ENCODE peak calls at places on chromosomes 12 and 14, in eight cellular contexts. J is GM04504; D is GM12878; R is NCI-H460; Y is mesothelial cell of epicardium; O is activated naive CD4-positive, alpha-beta T cell treated with anti-CD3 and anti-CD28 coated beads, Interleukin-2, amount 10 ng/mL, durations not matched to agents 7 days and 5 days; X is heart right ventricle; B is CD4-positive, alpha-beta T cell. P is an unnamed sample.

GRCh38 chr12:76143343-76144252 is 59.1 kb upstream of the NAP1L1 start:
- DNase-seq in D (peak; percentile 38), O (peak; percentile 57), B (no peak), R (no peak), J (no peak), Y (no peak), X (no peak), P (peak; percentile 38)

GRCh38 chr14:99529899-99530298 is 48.7 kb downstream of the CCNK start:
- DNase-seq in Y (no peak), O (no peak), R (no peak), J (no peak), B (no peak), D (no peak), X (no peak), P (no peak)

GRCh38 chr12:100460702-100461101 is 13.0 kb upstream of the NR1H4 start:
- DNase-seq in B (no peak), R (no peak), D (no peak), O (no peak), Y (no peak), J (no peak), X (no peak), P (no peak)

GRCh38 chr12:53078425-53079225 is 565 bp downstream of the SPRYD3 start:
- DNase-seq in D (no peak), X (no peak), B (peak; percentile 37), Y (no peak), O (no peak), R (no peak), J (no peak), P (no peak)

GRCh38 chr12:97308576-97309198 is 153.9 kb upstream of the RMST start:
- DNase-seq in D (peak; percentile 15), B (no peak), O (no peak), R (peak; percentile 34), J (peak; percentile 25), X (peak; percentile 20), Y (no peak), P (no peak)

GRCh38 chr14:104687601-104688504 is 1.6 kb upstream of the INF2 start:
- DNase-seq in Y (no peak), O (no peak), R (peak; percentile 88), J (no peak), D (no peak), X (peak; percentile 79), B (no peak), P (no peak)

GRCh38 chr12:54306925-54307731 is 6.3 kb upstream of the NFE2 start:
- DNase-seq in B (no peak), R (peak; percentile 78), Y (no peak), D (no peak), J (no peak), O (peak; percentile 33), X (peak; percentile 59), P (no peak)

GRCh38 chr12:22333751-22334695 is 484 bp downstream of the ST8SIA1 start:
- DNase-seq in O (no peak), B (peak; percentile 19), D (no peak), J (no peak), Y (no peak), X (no peak), R (no peak), P (peak; percentile 16)

GRCh38 chr14:36509056-36509917 is 10.7 kb downstream of the NKX2-1 start:
- DNase-seq in Y (no peak), O (no peak), R (no peak), J (no peak), B (no peak), X (no peak), D (no peak), P (no peak)

GRCh38 chr14:23430016-23430732 is 5.3 kb downstream of the MYH7 start:
- DNase-seq in O (no peak), R (no peak), J (no peak), Y (no peak), B (no peak), D (no peak), X (no peak), P (no peak)

GRCh38 chr12:3751151-3752095 is 1.5 kb downstream of the CRACR2A start:
- DNase-seq in J (no peak), O (no peak), B (no peak), Y (no peak), R (no peak), X (no peak), D (no peak), P (no peak)

GRCh38 chr12:125677829-125678228 is 612.6 kb downstream of the AACS start:
- DNase-seq in B (no peak), O (no peak), X (no peak), R (no peak), Y (no peak), D (no peak), J (no peak), P (no peak)

GRCh38 chr12:94730846-94731245 is 80.5 kb upstream of the TMCC3 start:
- DNase-seq in J (no peak), B (no peak), O (no peak), R (no peak), Y (no peak), X (no peak), D (no peak), P (no peak)

GRCh38 chr14:69358233-69358963 is 39.7 kb downstream of the ERH start:
- DNase-seq in R (no peak), J (no peak), X (no peak), D (no peak), O (no peak), Y (no peak), B (no peak), P (peak; percentile 67)

GRCh38 chr12:48961331-48961730 is 4.0 kb upstream of the ARF3 start:
- DNase-seq in O (no peak), J (no peak), D (no peak), X (no peak), Y (no peak), B (no peak), R (no peak), P (no peak)

GRCh38 chr14:60094306-60094897 is 2.7 kb downstream of the PCNX4 start:
- DNase-seq in R (no peak), B (no peak), D (no peak), X (peak; percentile 13), O (peak; percentile 29), Y (no peak), J (no peak), P (no peak)

GRCh38 chr12:48969847-48970701 is 1.5 kb downstream of the WNT10B start:
- DNase-seq in J (no peak), X (no peak), R (no peak), D (no peak), Y (no peak), B (no peak), O (peak; percentile 43), P (peak; percentile 66)

GRCh38 chr14:88352299-88353097 is 29.4 kb upstream of the KCNK10 start:
- DNase-seq in J (no peak), Y (no peak), B (no peak), D (no peak), X (no peak), O (no peak), R (peak; percentile 15), P (no peak)

GRCh38 chr12:46373303-46374182 is 970 bp upstream of the SLC38A2 start:
- DNase-seq in Y (peak; percentile 42), D (no peak), B (peak; percentile 19), J (no peak), R (no peak), O (peak; percentile 70), X (peak; percentile 42), P (peak; percentile 31)

GRCh38 chr14:40010961-40011360 is 578.7 kb upstream of the FBXO33 start:
- DNase-seq in Y (no peak), J (no peak), D (no peak), B (no peak), O (no peak), X (no peak), R (no peak), P (no peak)

GRCh38 chr12:8697120-8697475 is 693 bp upstream of the RIMKLB start:
- DNase-seq in R (no peak), B (no peak), Y (peak; percentile 47), X (peak; percentile 36), D (no peak), J (no peak), O (peak; percentile 48), P (no peak)

GRCh38 chr14:52327374-52328226 is 13.5 kb downstream of the PTGER2 start:
- DNase-seq in D (no peak), Y (no peak), B (no peak), J (no peak), X (no peak), R (no peak), O (no peak), P (no peak)

GRCh38 chr12:69392146-69392928 is 32.8 kb downstream of the YEATS4 start:
- DNase-seq in X (no peak), R (no peak), D (no peak), O (no peak), Y (no peak), J (no peak), B (no peak), P (peak; percentile 22)

GRCh38 chr14:70842851-70843462 is 33.6 kb upstream of the MAP3K9 start:
- DNase-seq in B (no peak), X (peak; percentile 23), J (no peak), R (no peak), O (no peak), Y (no peak), D (no peak), P (no peak)

GRCh38 chr12:86838709-86839108 is 582.5 kb upstream of the MGAT4C start:
- DNase-seq in B (no peak), R (no peak), X (no peak), O (no peak), J (no peak), D (no peak), Y (no peak), P (no peak)

GRCh38 chr12:95218164-95218851 is 701 bp downstream of the VEZT start:
- DNase-seq in O (no peak), X (no peak), Y (no peak), D (peak; percentile 39), R (no peak), J (peak; percentile 39), B (peak; percentile 7), P (no peak)

GRCh38 chr14:90398315-90398811 is 1.5 kb downstream of the CALM1 start:
- DNase-seq in J (no peak), B (peak; percentile 37), D (no peak), R (peak; percentile 36), Y (peak; percentile 33), X (peak; percentile 48), O (peak; percentile 74), P (peak; percentile 26)

GRCh38 chr14:106129274-106129673 is 602.9 kb downstream of the TMEM121 start:
- DNase-seq in O (peak; percentile 65), X (no peak), J (no peak), D (no peak), Y (no peak), R (no peak), B (no peak), P (no peak)

P was measured in GM10248.